ENCODE peak calls at places on chromosomes 6 and 20, in four cellular contexts. D, E, Z and U are unnamed samples.
A peak's percentile ranks its signal among the peaks of the same experiment; 100 is the strongest.

GRCh38 chr6:72619883-72620696 is 1.8 kb upstream of the KCNQ5 start:
- DNase-seq in D (peak; percentile 19), E (no peak), Z (peak; percentile 36), U (peak; percentile 72)

GRCh38 chr6:97850458-97851218 is 567.6 kb upstream of the MMS22L start:
- DNase-seq in D (no peak), E (no peak), Z (no peak), U (no peak)

GRCh38 chr20:23147964-23148720 is 62.0 kb upstream of the CD93 start:
- DNase-seq in D (peak; percentile 16), E (no peak), Z (no peak), U (peak; percentile 95)

GRCh38 chr6:36938536-36938935 is 16.0 kb upstream of the PI16 start:
- DNase-seq in D (no peak), E (no peak), Z (no peak), U (no peak)

GRCh38 chr6:56775498-56776166 is 132.9 kb upstream of the DST start:
- DNase-seq in D (no peak), E (no peak), Z (no peak), U (no peak)

GRCh38 chr20:17491488-17491887 is 39.7 kb downstream of the BFSP1 start:
- DNase-seq in D (no peak), E (no peak), Z (no peak), U (peak; percentile 21)

GRCh38 chr6:161128680-161129196 is 137.2 kb downstream of the MAP3K4 start:
- DNase-seq in D (no peak), E (no peak), Z (no peak), U (no peak)

GRCh38 chr6:169648617-169649016 is 53.2 kb downstream of the WDR27 start:
- DNase-seq in D (no peak), E (no peak), Z (no peak), U (no peak)

GRCh38 chr20:36591854-36592641 is 13.5 kb upstream of the RAB5IF start:
- DNase-seq in D (no peak), E (no peak), Z (peak; percentile 45), U (no peak)

GRCh38 chr6:127277878-127278843 is 11.5 kb downstream of the RNF146 start:
- DNase-seq in D (no peak), E (no peak), Z (no peak), U (no peak)

GRCh38 chr6:166587631-166588413 is 1.3 kb upstream of the RAMACL start:
- DNase-seq in D (no peak), E (no peak), Z (no peak), U (no peak)

GRCh38 chr6:84643778-84644177 is 120.6 kb downstream of the TBX18 start:
- DNase-seq in D (no peak), E (no peak), Z (no peak), U (no peak)

GRCh38 chr6:87139236-87139635 is 16.1 kb upstream of the ZNF292 start:
- DNase-seq in D (peak; percentile 40), E (no peak), Z (no peak), U (no peak)

GRCh38 chr6:153616506-153616905 is 422.5 kb upstream of the OPRM1 start:
- DNase-seq in D (no peak), E (no peak), Z (peak; percentile 31), U (no peak)

GRCh38 chr6:112563368-112563767 is 216.2 kb downstream of the RFPL4B start:
- DNase-seq in D (no peak), E (no peak), Z (peak; percentile 16), U (no peak)

GRCh38 chr20:55160022-55160421 is 684.6 kb downstream of the DOK5 start:
- DNase-seq in D (no peak), E (no peak), Z (no peak), U (no peak)

GRCh38 chr20:9981834-9982233 is 53.0 kb upstream of the ANKEF1 start:
- DNase-seq in D (no peak), E (no peak), Z (no peak), U (no peak)

GRCh38 chr20:64216036-64216435 is 39.5 kb upstream of the PCMTD2 start:
- DNase-seq in D (no peak), E (no peak), Z (no peak), U (no peak)

GRCh38 chr6:48403587-48403986 is 292.6 kb upstream of the PTCHD4 start:
- DNase-seq in D (no peak), E (no peak), Z (no peak), U (no peak)

GRCh38 chr6:77462359-77463307 is 658 bp downstream of the HTR1B start:
- DNase-seq in D (peak; percentile 17), E (no peak), Z (peak; percentile 54), U (peak; percentile 73)

GRCh38 chr20:32823078-32823477 is 3.3 kb downstream of the MAPRE1 start:
- DNase-seq in D (no peak), E (no peak), Z (no peak), U (no peak)